ENCODE peak calls at places on chromosome 19, in four cellular contexts. C, Q, D and M are unnamed samples.

GRCh38 chr19:48866692-48867091 is 1.7 kb downstream of the PLEKHA4 start:
- DNase-seq in Q (no peak), C (no peak), D (no peak), M (no peak)

GRCh38 chr19:34254552-34255432 is at the start of gene GARRE1:
- DNase-seq in Q (peak; percentile 68), D (no peak), C (peak; percentile 24), M (peak; percentile 41)

GRCh38 chr19:38386300-38386967 is 1.4 kb downstream of the GGN start:
- DNase-seq in C (no peak), Q (no peak), D (no peak), M (no peak)

GRCh38 chr19:2494084-2494446 is 18.1 kb downstream of the GADD45B start:
- DNase-seq in C (peak; percentile 65), D (no peak), Q (no peak), M (no peak)

GRCh38 chr19:31675187-31675913 is 326.1 kb upstream of the TSHZ3 start:
- DNase-seq in C (peak; percentile 59), Q (no peak), D (no peak), M (no peak)

GRCh38 chr19:58560007-58560887 is 1.8 kb upstream of the UBE2M start:
- DNase-seq in D (no peak), C (no peak), Q (no peak), M (no peak)

GRCh38 chr19:38233740-38234251 is 9.8 kb upstream of the DPF1 start:
- DNase-seq in C (peak; percentile 59), Q (peak; percentile 90), D (no peak), M (peak; percentile 85)

GRCh38 chr19:55596304-55596703 is 3.0 kb downstream of the FIZ1 start:
- DNase-seq in C (no peak), D (no peak), Q (no peak), M (no peak)

GRCh38 chr19:58227964-58228583 is 640 bp upstream of the ZNF544 start:
- DNase-seq in D (no peak), Q (no peak), C (no peak), M (no peak)

GRCh38 chr19:42076375-42076944 is 494 bp downstream of the ZNF574 start:
- DNase-seq in C (no peak), Q (no peak), D (no peak), M (no peak)

GRCh38 chr19:49585023-49585422 is 3.9 kb downstream of the PRRG2 start:
- DNase-seq in C (no peak), Q (no peak), D (no peak), M (peak; percentile 92)

GRCh38 chr19:51830263-51830662 is 35.3 kb downstream of the FPR3 start:
- DNase-seq in Q (peak; percentile 69), D (no peak), C (no peak), M (no peak)

GRCh38 chr19:14248578-14249011 is 42.6 kb upstream of the ADGRL1 start:
- DNase-seq in C (no peak), D (peak; percentile 84), Q (no peak), M (peak; percentile 95)

GRCh38 chr19:9721861-9722260 is 46.7 kb downstream of the ZNF846 start:
- DNase-seq in D (no peak), C (no peak), Q (no peak), M (peak; percentile 26)

GRCh38 chr19:46714523-46715106 is 2.3 kb downstream of the PRKD2 start:
- DNase-seq in Q (peak; percentile 28), C (no peak), D (no peak), M (no peak)

GRCh38 chr19:16076154-16076957 is at the start of gene TPM4:
- DNase-seq in Q (peak; percentile 98), D (peak; percentile 85), C (peak; percentile 96), M (peak; percentile 95)

GRCh38 chr19:16074488-16075365 is 1.6 kb upstream of the TPM4 start:
- DNase-seq in C (no peak), Q (peak; percentile 55), D (no peak), M (no peak)

GRCh38 chr19:16075430-16076153 is 703 bp upstream of the TPM4 start:
- DNase-seq in C (no peak), Q (peak; percentile 28), D (no peak), M (no peak)

GRCh38 chr19:16073481-16073880 is 2.8 kb upstream of the TPM4 start:
- DNase-seq in Q (no peak), D (no peak), C (no peak), M (no peak)

DNA sequence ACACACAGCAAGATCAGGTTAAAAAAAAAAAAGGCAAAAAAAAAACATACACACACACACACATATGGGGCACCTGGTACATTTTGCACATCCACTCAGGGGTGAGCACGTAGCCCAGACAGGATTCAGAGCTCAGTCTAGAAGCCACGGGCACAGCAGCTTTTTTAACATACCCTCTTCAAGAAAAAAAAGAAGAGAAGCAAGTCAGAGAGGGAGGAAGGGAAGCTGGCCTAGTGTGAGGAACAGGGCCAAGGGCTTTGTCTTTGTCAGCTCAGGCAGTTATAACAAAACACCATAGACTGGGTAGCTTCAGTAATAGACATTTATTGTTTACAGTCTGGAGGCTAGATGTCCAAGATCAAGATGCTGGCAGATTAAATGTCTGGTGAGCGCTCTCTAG is 2.3 kb upstream of the TPM4 start:
- DNase-seq in D (no peak), Q (no peak), C (no peak), M (no peak)
- H4K91ac ChIP-seq in D (no peak overlapping the region), Q (no peak overlapping the region), C (peak overlapping the region; percentile 22), M (no peak overlapping the region)

GRCh38 chr19:50798943-50799851 is 9.0 kb downstream of the ACP4 start:
- DNase-seq in D (no peak), C (no peak), Q (no peak), M (no peak)

GRCh38 chr19:50804420-50805272 is 14.4 kb downstream of the ACP4 start:
- DNase-seq in Q (peak; percentile 99), D (peak; percentile 96), C (peak; percentile 99), M (peak; percentile 98)

GRCh38 chr19:50808856-50809255 is 14.7 kb downstream of the KLK1 start:
- DNase-seq in Q (no peak), D (no peak), C (no peak), M (no peak)

GRCh38 chr19:50801107-50801506 is 10.9 kb downstream of the ACP4 start:
- DNase-seq in C (no peak), D (no peak), Q (no peak), M (no peak)

DNA sequence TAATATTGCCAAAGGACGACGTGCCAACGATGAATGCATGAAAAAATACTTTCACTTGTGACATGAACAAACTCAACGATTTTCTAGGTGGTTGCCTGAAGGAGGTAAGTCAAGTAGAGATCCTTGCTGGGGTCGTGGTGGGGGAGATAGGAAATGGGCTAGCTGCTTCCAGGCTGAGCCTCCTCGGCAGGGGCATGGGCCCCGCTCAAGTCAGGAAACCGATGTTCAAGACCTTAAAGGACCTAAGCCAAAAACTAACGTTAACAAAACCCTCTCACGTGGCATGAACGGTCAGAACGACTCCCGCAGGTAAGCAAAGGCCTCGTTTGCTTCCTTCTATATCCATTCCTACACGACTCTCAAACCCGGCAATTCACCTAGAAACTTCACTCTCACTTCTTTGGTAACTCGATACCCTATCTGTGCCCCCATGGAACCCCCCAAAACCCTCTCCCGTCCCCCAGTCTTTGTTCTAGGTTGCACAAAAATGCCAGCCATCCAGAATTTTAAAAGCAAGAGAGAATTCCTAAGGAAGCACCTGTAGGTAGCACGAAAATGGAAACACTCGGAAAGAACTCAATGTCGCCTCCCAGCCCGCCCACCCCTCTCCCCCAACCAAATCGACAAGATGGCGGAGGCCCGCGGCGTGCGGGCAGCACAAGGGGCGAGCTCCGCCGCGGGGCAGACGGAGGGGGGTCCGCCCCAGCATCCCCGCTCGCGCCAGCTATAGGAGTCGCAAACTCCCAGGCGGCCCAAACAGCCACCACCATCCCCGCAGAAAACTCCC is 13.6 kb downstream of the ACP4 start:
- DNase-seq in Q (peak; percentile 28), C (no peak), D (no peak), M (no peak)
- H4K91ac ChIP-seq in Q (peak overlapping the region; percentile 90), C (peak overlapping the region; percentile 47), D (peak overlapping the region; percentile 97), M (no peak overlapping the region)

DNA sequence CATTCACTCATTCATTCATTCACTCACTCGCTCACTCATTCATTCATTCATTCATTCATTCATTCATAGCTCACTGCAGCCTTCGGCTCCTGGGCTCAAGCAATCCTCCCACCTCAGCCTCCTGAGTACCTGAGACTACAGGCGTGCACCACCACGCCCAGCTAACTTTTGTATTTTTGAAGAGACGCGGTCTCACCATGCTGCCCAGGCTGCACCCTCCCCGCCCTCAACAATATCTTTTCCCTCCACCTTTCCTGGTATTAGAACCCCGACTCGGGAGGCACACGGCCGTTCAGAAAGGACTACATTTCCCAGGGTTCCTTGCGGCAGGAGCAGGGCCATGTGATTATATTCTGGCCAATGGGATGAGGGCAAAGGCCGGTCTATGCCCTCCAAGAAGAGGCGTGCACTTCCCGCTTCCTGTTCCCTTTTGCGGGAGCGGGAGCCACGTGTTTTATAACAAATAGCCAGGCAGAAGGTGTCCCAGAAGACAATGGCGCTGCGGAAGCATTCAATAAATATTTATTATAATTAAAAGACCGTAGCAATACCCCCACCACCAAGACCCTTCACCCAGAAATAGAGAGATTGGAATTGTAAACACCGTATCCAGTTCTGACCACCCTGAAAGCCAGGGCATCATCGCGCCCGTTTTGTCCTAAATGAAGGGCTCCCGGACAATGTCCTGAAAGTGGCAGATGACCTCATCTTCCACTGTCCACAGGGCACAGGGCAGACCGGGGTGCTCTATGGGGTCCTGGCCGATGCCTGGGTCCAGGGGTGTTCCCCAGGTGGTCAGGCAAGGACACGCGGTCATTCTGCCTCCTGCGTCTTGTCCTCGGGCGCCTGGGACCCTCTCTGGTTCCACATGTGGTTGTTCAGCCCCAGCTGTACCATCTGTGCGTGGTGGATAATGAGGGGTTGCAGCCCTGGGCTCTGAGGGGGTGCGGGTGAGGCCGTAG is 15.8 kb downstream of the TICAM1 start:
- DNase-seq in C (peak; percentile 92), D (peak; percentile 75), Q (peak; percentile 92), M (peak; percentile 93)
- H4K91ac ChIP-seq in C (peak overlapping the region; percentile 76), D (peak overlapping the region; percentile 85), Q (peak overlapping the region; percentile 46), M (no peak overlapping the region)

DNA sequence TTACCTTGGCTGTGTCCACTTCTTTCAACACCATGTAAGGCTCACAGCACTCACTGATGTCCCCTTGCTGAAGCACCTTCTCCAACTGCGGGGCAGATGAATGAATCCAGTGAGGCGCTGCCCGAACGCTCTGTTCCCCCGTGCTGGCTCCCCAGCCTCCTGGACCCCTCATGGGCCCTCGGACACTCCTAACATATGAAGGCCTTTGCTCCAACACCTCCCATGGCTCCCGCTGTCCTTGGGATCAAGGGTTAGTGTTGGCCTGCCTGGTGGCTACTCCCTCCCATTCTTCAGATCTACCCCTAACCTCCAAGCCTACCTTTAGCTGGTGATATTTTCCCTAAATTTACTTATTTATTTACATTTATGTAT is 4.4 kb downstream of the ANGPTL8 start:
- DNase-seq in Q (no peak), D (no peak), C (no peak), M (no peak)
- H4K91ac ChIP-seq in Q (no peak overlapping the region), D (peak overlapping the region; percentile 54), C (no peak overlapping the region), M (no peak overlapping the region)

GRCh38 chr19:1483067-1483978 is 4.3 kb upstream of the C19orf25 start:
- DNase-seq in C (no peak), D (no peak), Q (no peak), M (peak; percentile 30)
- H4K91ac ChIP-seq in C (no peak overlapping the region), D (no peak overlapping the region), Q (no peak overlapping the region), M (no peak overlapping the region)

DNA sequence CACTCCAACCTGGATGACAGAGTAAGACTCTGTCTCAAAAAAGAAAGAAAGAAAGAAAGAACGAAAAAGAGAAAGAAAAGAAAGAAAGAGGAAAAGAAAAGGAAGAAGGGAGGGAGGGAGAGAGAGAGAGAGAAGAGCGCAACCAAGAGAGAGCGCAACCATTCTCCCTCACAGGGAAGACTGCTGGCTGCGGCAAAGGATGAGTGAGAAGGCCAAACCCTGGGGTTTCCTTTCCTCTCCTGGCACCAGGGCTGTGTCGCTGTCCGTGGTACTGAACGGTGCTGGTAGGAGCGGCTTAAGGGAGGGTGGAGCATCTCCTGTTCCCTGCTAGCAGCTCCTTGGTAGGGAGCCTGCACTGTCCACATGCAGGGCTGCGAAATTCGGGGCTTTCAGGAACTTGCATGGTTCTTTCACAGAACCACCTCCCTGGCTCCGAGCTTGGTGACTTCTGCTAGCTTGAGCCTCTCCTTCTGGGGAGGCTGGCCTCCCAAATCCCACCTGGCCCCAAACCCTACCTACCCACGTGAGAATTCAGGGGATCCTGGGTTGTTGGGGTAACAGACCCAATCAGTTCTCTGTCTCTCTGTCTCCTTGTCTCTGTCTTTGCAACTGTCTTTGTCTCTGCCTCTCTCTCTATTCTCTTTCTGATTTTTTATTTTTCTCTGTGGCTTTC is 51.1 kb upstream of the ZNRF4 start:
- DNase-seq in C (peak; percentile 81), D (peak; percentile 71), Q (peak; percentile 98), M (peak; percentile 94)
- H4K91ac ChIP-seq in C (no peak overlapping the region), D (no peak overlapping the region), Q (no peak overlapping the region), M (no peak overlapping the region)